ENCODE peak calls at places on chromosomes 7 and 10, in nine cellular contexts. R is HepG2, Z is A549, Q is GM23248, C is heart left ventricle, I is uterus, F is mucosa of descending colon, J is Karpas-422, D is sigmoid colon. K is an unnamed sample.

GRCh38 chr7:95430864-95431263 is 4.0 kb downstream of the PON2 start:
- DNase-seq in R (peak; percentile 91), Z (peak; percentile 87), Q (peak; percentile 72), C (no peak), I (no peak), F (no peak), J (no peak), D (no peak), K (no peak)

GRCh38 chr7:147509052-147509480 is 1081.5 kb upstream of the C7orf33 start:
- DNase-seq in R (no peak), Z (no peak), Q (peak; percentile 46), C (no peak), I (no peak), F (no peak), J (no peak), D (no peak), K (no peak)

GRCh38 chr10:785539-786214 is 96.2 kb upstream of the DIP2C start:
- DNase-seq in R (no peak), Z (no peak), Q (no peak), C (peak; percentile 13), I (no peak), F (no peak), J (no peak), D (peak; percentile 66), K (no peak)

GRCh38 chr10:77524300-77524711 is 113.3 kb downstream of the KCNMA1 start:
- DNase-seq in R (no peak), Z (no peak), Q (peak; percentile 87), C (no peak), I (no peak), F (no peak), J (no peak), D (no peak), K (no peak)

GRCh38 chr10:75395171-75395954 is 6.2 kb downstream of the ZNF503 start:
- DNase-seq in R (no peak), Z (peak; percentile 65), Q (peak; percentile 70), C (peak; percentile 63), I (peak; percentile 73), F (peak; percentile 73), J (no peak), D (no peak), K (peak; percentile 88)

GRCh38 chr10:132837905-132838304 is 52.0 kb upstream of the NKX6-2 start:
- DNase-seq in R (no peak), Z (no peak), Q (peak; percentile 22), C (no peak), I (no peak), F (no peak), J (no peak), D (peak; percentile 57), K (peak; percentile 46)

GRCh38 chr7:130386876-130387275 is 6.6 kb downstream of the CPA1 start:
- DNase-seq in R (no peak), Z (no peak), Q (no peak), C (no peak), I (no peak), F (no peak), J (no peak), D (peak; percentile 54), K (no peak)

GRCh38 chr7:12719141-12719919 is 31.9 kb downstream of the ARL4A start:
- DNase-seq in R (no peak), Z (peak; percentile 42), Q (peak; percentile 82), C (no peak), I (peak; percentile 23), F (no peak), J (no peak), D (no peak), K (no peak)

GRCh38 chr7:9937944-9938631 is 1035.6 kb upstream of the PHF14 start:
- DNase-seq in R (no peak), Z (no peak), Q (peak; percentile 2), C (no peak), I (no peak), F (no peak), J (no peak), D (no peak), K (no peak)

GRCh38 chr10:43073191-43073590 is 3.7 kb upstream of the RET start:
- DNase-seq in R (no peak), Z (no peak), Q (no peak), C (no peak), I (no peak), F (peak; percentile 20), J (no peak), D (no peak), K (no peak)

GRCh38 chr10:114367676-114368391 is 36.5 kb downstream of the AFAP1L2 start:
- DNase-seq in R (no peak), Z (peak; percentile 61), Q (no peak), C (no peak), I (peak; percentile 57), F (no peak), J (no peak), D (no peak), K (no peak)

GRCh38 chr7:127658979-127659378 is 7.0 kb downstream of the SND1 start:
- DNase-seq in R (no peak), Z (no peak), Q (no peak), C (no peak), I (no peak), F (no peak), J (no peak), D (no peak), K (no peak)
- H3K4me1 ChIP-seq in R (peaks cover 59% of the 10 kb centered on the region), Z (peaks cover 13% of the 10 kb centered on the region), Q (peaks cover 15% of the 10 kb centered on the region), C (peaks cover 20% of the 10 kb centered on the region), I (no peaks in the 10 kb centered on the region), F (no peaks in the 10 kb centered on the region), J (peaks cover 39% of the 10 kb centered on the region), D (peaks cover 10% of the 10 kb centered on the region), K (peaks cover 19% of the 10 kb centered on the region)

GRCh38 chr7:27161214-27161720 is 4.1 kb downstream of the HOXA9 start:
- DNase-seq in R (no peak), Z (no peak), Q (peak; percentile 51), C (no peak), I (peak; percentile 30), F (peak; percentile 74), J (peak; percentile 83), D (peak; percentile 73), K (peak; percentile 68)

GRCh38 chr7:27162930-27163775 is 2.2 kb downstream of the HOXA9 start:
- DNase-seq in R (no peak), Z (no peak), Q (peak; percentile 49), C (no peak), I (no peak), F (no peak), J (no peak), D (peak; percentile 50), K (peak; percentile 13)

GRCh38 chr7:27160546-27161213 is 4.2 kb upstream of the HOXA7 start:
- DNase-seq in R (peak; percentile 62), Z (peak; percentile 82), Q (peak; percentile 91), C (peak; percentile 85), I (peak; percentile 88), F (peak; percentile 94), J (peak; percentile 95), D (peak; percentile 94), K (peak; percentile 92)

GRCh38 chr7:27162548-27162848 is 2.8 kb downstream of the HOXA9 start:
- DNase-seq in R (no peak), Z (no peak), Q (peak; percentile 50), C (no peak), I (no peak), F (no peak), J (no peak), D (no peak), K (no peak)

GRCh38 chr7:27161721-27162547 is 3.4 kb downstream of the HOXA9 start:
- DNase-seq in R (no peak), Z (no peak), Q (peak; percentile 61), C (no peak), I (peak; percentile 41), F (peak; percentile 71), J (peak; percentile 47), D (peak; percentile 72), K (peak; percentile 59)
- H3K4me3 ChIP-seq in R (no peak overlapping the region), Z (no peak overlapping the region), Q (peak overlapping the region; percentile 83), C (peak overlapping the region; percentile 67), I (peak overlapping the region; percentile 66), F (no peak overlapping the region), J (peak overlapping the region; percentile 85), D (peak overlapping the region; percentile 38), K (no peak overlapping the region)

GRCh38 chr10:109898666-109899577 is 24.4 kb downstream of the XPNPEP1 start:
- DNase-seq in R (no peak), Z (no peak), Q (peak; percentile 57), C (peak; percentile 76), I (no peak), F (no peak), J (no peak), D (no peak), K (no peak)
- H3K4me1 ChIP-seq in R (peaks cover 13% of the 10 kb centered on the region), Z (no peaks in the 10 kb centered on the region), Q (peaks cover 63% of the 10 kb centered on the region), C (peaks cover 72% of the 10 kb centered on the region), I (no peaks in the 10 kb centered on the region), F (peaks cover 29% of the 10 kb centered on the region), J (peaks cover 52% of the 10 kb centered on the region), D (peaks cover 38% of the 10 kb centered on the region), K (peaks cover 61% of the 10 kb centered on the region)

GRCh38 chr10:5038703-5039102 is 35.0 kb upstream of the AKR1C2 start:
- DNase-seq in R (no peak), Z (no peak), Q (no peak), C (no peak), I (no peak), F (no peak), J (no peak), D (no peak), K (no peak)

GRCh38 chr10:5036511-5036910 is 32.9 kb upstream of the AKR1C2 start:
- DNase-seq in R (no peak), Z (no peak), Q (no peak), C (no peak), I (no peak), F (no peak), J (no peak), D (no peak), K (no peak)

GRCh38 chr10:5033061-5033770 is 29.6 kb upstream of the AKR1C2 start:
- DNase-seq in R (no peak), Z (peak; percentile 61), Q (peak; percentile 90), C (no peak), I (no peak), F (no peak), J (no peak), D (no peak), K (no peak)

GRCh38 chr10:5034588-5034987 is 30.9 kb upstream of the AKR1C2 start:
- DNase-seq in R (no peak), Z (no peak), Q (no peak), C (no peak), I (no peak), F (no peak), J (no peak), D (no peak), K (no peak)

GRCh38 chr10:5035356-5035755 is 31.7 kb upstream of the AKR1C2 start:
- DNase-seq in R (no peak), Z (no peak), Q (no peak), C (no peak), I (no peak), F (no peak), J (no peak), D (no peak), K (no peak)
- H3K4me3 ChIP-seq in R (no peak overlapping the region), Z (no peak overlapping the region), Q (no peak overlapping the region), C (no peak overlapping the region), I (no peak overlapping the region), F (no peak overlapping the region), J (no peak overlapping the region), D (no peak overlapping the region), K (no peak overlapping the region)

DNA sequence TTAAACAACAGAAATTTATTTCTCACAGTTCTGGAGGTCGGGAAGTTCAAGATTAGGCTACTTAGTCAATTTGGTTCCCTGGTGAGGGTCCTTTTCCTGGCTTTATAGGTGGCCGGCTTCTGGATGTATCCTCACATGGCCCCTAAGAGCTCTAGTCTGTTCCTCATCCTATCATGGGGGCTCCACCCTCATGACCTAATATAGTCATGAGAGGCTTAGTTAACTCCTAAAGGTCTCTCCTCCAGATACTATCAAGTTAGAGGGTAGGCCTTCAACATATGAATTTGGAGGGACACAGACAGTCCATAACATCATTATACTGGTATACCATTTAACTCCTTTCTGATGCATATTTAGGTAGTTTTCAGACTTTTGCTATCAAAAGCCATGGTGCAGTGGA is 7.6 kb downstream of the MAPK8 start:
- DNase-seq in R (no peak), Z (no peak), Q (no peak), C (no peak), I (no peak), F (no peak), J (no peak), D (no peak), K (no peak)
- H3K4me1 ChIP-seq in R (peaks cover 16% of the 10 kb centered on the region), Z (peaks cover 12% of the 10 kb centered on the region), Q (peaks cover 24% of the 10 kb centered on the region), C (peaks cover 12% of the 10 kb centered on the region), I (no peaks in the 10 kb centered on the region), F (peaks cover 4% of the 10 kb centered on the region), J (peaks cover 8% of the 10 kb centered on the region), D (peaks cover 8% of the 10 kb centered on the region), K (peaks cover 18% of the 10 kb centered on the region)

K was measured in upper lobe of right lung.